ENCODE peak calls at places on chromosomes 4 and X, in six cellular contexts. Y, X, D, E, U and A are unnamed samples.

GRCh38 chr4:121070696-121071639 is 1.4 kb downstream of the NDNF start:
- DNase-seq in Y (peak), X (peak), D (no peak), E (peak), U (no peak), A (peak)

GRCh38 chr4:83196936-83197335 is 82.4 kb upstream of the PLAC8 start:
- DNase-seq in Y (no peak), X (no peak), D (no peak), E (no peak), U (no peak), A (no peak)

GRCh38 chr4:137203601-137204000 is 328.7 kb downstream of the PCDH18 start:
- DNase-seq in Y (no peak), X (no peak), D (no peak), E (no peak), U (no peak), A (no peak)

GRCh38 chrX:118974088-118974907 is at the start of gene LONRF3:
- DNase-seq in Y (peak), X (peak), D (peak), E (peak), U (peak), A (peak)

GRCh38 chrX:44914532-44915198 is 41.7 kb downstream of the KDM6A start:
- DNase-seq in Y (no peak), X (no peak), D (no peak), E (no peak), U (no peak), A (no peak)

GRCh38 chr4:16026155-16026761 is 57.6 kb downstream of the PROM1 start:
- DNase-seq in Y (no peak), X (no peak), D (no peak), E (no peak), U (peak), A (peak)

GRCh38 chrX:22634751-22635150 is 362.0 kb downstream of the CBLL2 start:
- DNase-seq in Y (no peak), X (no peak), D (no peak), E (no peak), U (no peak), A (no peak)

GRCh38 chr4:47704693-47705325 is 133.1 kb downstream of the CORIN start:
- DNase-seq in Y (no peak), X (no peak), D (no peak), E (peak), U (no peak), A (no peak)

GRCh38 chrX:47422444-47422843 is 52.1 kb downstream of the ZNF157 start:
- DNase-seq in Y (no peak), X (no peak), D (no peak), E (no peak), U (no peak), A (no peak)

GRCh38 chr4:23061431-23061830 is 368.7 kb downstream of the GBA3 start:
- DNase-seq in Y (no peak), X (no peak), D (no peak), E (no peak), U (no peak), A (no peak)

GRCh38 chr4:48178931-48179330 is 44.9 kb upstream of the TXK start:
- DNase-seq in Y (no peak), X (no peak), D (no peak), E (no peak), U (no peak), A (no peak)

GRCh38 chrX:67780694-67781109 is 236.9 kb downstream of the AR start:
- DNase-seq in Y (no peak), X (peak), D (peak), E (no peak), U (no peak), A (no peak)

GRCh38 chr4:69748176-69748575 is 12.2 kb downstream of the SULT1B1 start:
- DNase-seq in Y (no peak), X (no peak), D (no peak), E (no peak), U (no peak), A (no peak)

GRCh38 chr4:184287697-184288255 is 70.1 kb upstream of the ENPP6 start:
- DNase-seq in Y (no peak), X (no peak), D (no peak), E (no peak), U (no peak), A (no peak)

GRCh38 chr4:104393649-104394048 is 101.0 kb downstream of the CXXC4 start:
- DNase-seq in Y (no peak), X (no peak), D (no peak), E (no peak), U (no peak), A (no peak)

GRCh38 chrX:96611619-96612362 is 72.9 kb upstream of the DIAPH2 start:
- DNase-seq in Y (no peak), X (no peak), D (no peak), E (no peak), U (no peak), A (no peak)

GRCh38 chr4:107951551-107951950 is 20.2 kb downstream of the CYP2U1 start:
- DNase-seq in Y (no peak), X (no peak), D (no peak), E (no peak), U (no peak), A (no peak)